ENCODE peak calls at places on chromosomes 1 and 21, in eight cellular contexts. One of them, this sample, is unnamed.

GRCh38 chr1:183198463-183198862 is 12.4 kb downstream of the LAMC2 start:
- DNase-seq in HTR-8/SVneo: peak
- DNase-seq in effector CD4-positive, alpha-beta T cell: no peak
- DNase-seq in activated naive CD4-positive, alpha-beta T cell treated with Interleukin-2 at 50 U/mL for 16 hours: no peak
- DNase-seq in GM03348: no peak
- DNase-seq in foreskin fibroblast: peak
- DNase-seq in astrocyte of the spinal cord: peak
- DNase-seq in astrocyte of the cerebellum: peak
- DNase-seq in this sample: peak

GRCh38 chr1:231853588-231854207 is 227.1 kb downstream of the DISC1 start:
- DNase-seq in HTR-8/SVneo: no peak
- DNase-seq in effector CD4-positive, alpha-beta T cell: no peak
- DNase-seq in activated naive CD4-positive, alpha-beta T cell treated with Interleukin-2 at 50 U/mL for 16 hours: no peak
- DNase-seq in GM03348: no peak
- DNase-seq in foreskin fibroblast: no peak
- DNase-seq in astrocyte of the spinal cord: no peak
- DNase-seq in astrocyte of the cerebellum: no peak
- DNase-seq in this sample: no peak

GRCh38 chr1:78035121-78035520 is 10.6 kb upstream of the GIPC2 start:
- DNase-seq in HTR-8/SVneo: no peak
- DNase-seq in effector CD4-positive, alpha-beta T cell: no peak
- DNase-seq in activated naive CD4-positive, alpha-beta T cell treated with Interleukin-2 at 50 U/mL for 16 hours: no peak
- DNase-seq in GM03348: peak
- DNase-seq in foreskin fibroblast: peak
- DNase-seq in astrocyte of the spinal cord: no peak
- DNase-seq in astrocyte of the cerebellum: no peak
- DNase-seq in this sample: no peak

GRCh38 chr1:102262994-102263393 is 266.3 kb upstream of the OLFM3 start:
- DNase-seq in HTR-8/SVneo: no peak
- DNase-seq in effector CD4-positive, alpha-beta T cell: no peak
- DNase-seq in activated naive CD4-positive, alpha-beta T cell treated with Interleukin-2 at 50 U/mL for 16 hours: no peak
- DNase-seq in GM03348: no peak
- DNase-seq in foreskin fibroblast: no peak
- DNase-seq in astrocyte of the spinal cord: no peak
- DNase-seq in astrocyte of the cerebellum: no peak
- DNase-seq in this sample: no peak

GRCh38 chr1:29271724-29272123 is 35.4 kb downstream of the PTPRU start:
- DNase-seq in HTR-8/SVneo: peak
- DNase-seq in effector CD4-positive, alpha-beta T cell: no peak
- DNase-seq in activated naive CD4-positive, alpha-beta T cell treated with Interleukin-2 at 50 U/mL for 16 hours: no peak
- DNase-seq in GM03348: peak
- DNase-seq in foreskin fibroblast: peak
- DNase-seq in astrocyte of the spinal cord: peak
- DNase-seq in astrocyte of the cerebellum: peak
- DNase-seq in this sample: peak

GRCh38 chr1:98388431-98388830 is 273.1 kb upstream of the SNX7 start:
- DNase-seq in HTR-8/SVneo: peak
- DNase-seq in effector CD4-positive, alpha-beta T cell: no peak
- DNase-seq in activated naive CD4-positive, alpha-beta T cell treated with Interleukin-2 at 50 U/mL for 16 hours: no peak
- DNase-seq in GM03348: peak
- DNase-seq in foreskin fibroblast: peak
- DNase-seq in astrocyte of the spinal cord: peak
- DNase-seq in astrocyte of the cerebellum: peak
- DNase-seq in this sample: peak

GRCh38 chr1:3467096-3468036 is 12.9 kb downstream of the ARHGEF16 start:
- DNase-seq in HTR-8/SVneo: no peak
- DNase-seq in effector CD4-positive, alpha-beta T cell: no peak
- DNase-seq in activated naive CD4-positive, alpha-beta T cell treated with Interleukin-2 at 50 U/mL for 16 hours: no peak
- DNase-seq in GM03348: no peak
- DNase-seq in foreskin fibroblast: no peak
- DNase-seq in astrocyte of the spinal cord: no peak
- DNase-seq in astrocyte of the cerebellum: no peak
- DNase-seq in this sample: no peak

GRCh38 chr1:187396226-187396625 is 567.5 kb downstream of the PLA2G4A start:
- DNase-seq in HTR-8/SVneo: peak
- DNase-seq in effector CD4-positive, alpha-beta T cell: no peak
- DNase-seq in activated naive CD4-positive, alpha-beta T cell treated with Interleukin-2 at 50 U/mL for 16 hours: no peak
- DNase-seq in GM03348: no peak
- DNase-seq in foreskin fibroblast: no peak
- DNase-seq in astrocyte of the spinal cord: peak
- DNase-seq in astrocyte of the cerebellum: peak
- DNase-seq in this sample: peak

GRCh38 chr1:195946500-195946899 is 661.7 kb downstream of the KCNT2 start:
- DNase-seq in HTR-8/SVneo: no peak
- DNase-seq in effector CD4-positive, alpha-beta T cell: no peak
- DNase-seq in activated naive CD4-positive, alpha-beta T cell treated with Interleukin-2 at 50 U/mL for 16 hours: no peak
- DNase-seq in GM03348: no peak
- DNase-seq in foreskin fibroblast: no peak
- DNase-seq in astrocyte of the spinal cord: no peak
- DNase-seq in astrocyte of the cerebellum: no peak
- DNase-seq in this sample: no peak

GRCh38 chr1:189125694-189126093 is 1352.0 kb downstream of the BRINP3 start:
- DNase-seq in HTR-8/SVneo: no peak
- DNase-seq in effector CD4-positive, alpha-beta T cell: no peak
- DNase-seq in activated naive CD4-positive, alpha-beta T cell treated with Interleukin-2 at 50 U/mL for 16 hours: no peak
- DNase-seq in GM03348: no peak
- DNase-seq in foreskin fibroblast: no peak
- DNase-seq in astrocyte of the spinal cord: no peak
- DNase-seq in astrocyte of the cerebellum: no peak
- DNase-seq in this sample: no peak

GRCh38 chr1:243286409-243287127 is 30.7 kb downstream of the SDCCAG8 start:
- DNase-seq in HTR-8/SVneo: no peak
- DNase-seq in effector CD4-positive, alpha-beta T cell: no peak
- DNase-seq in activated naive CD4-positive, alpha-beta T cell treated with Interleukin-2 at 50 U/mL for 16 hours: no peak
- DNase-seq in GM03348: peak
- DNase-seq in foreskin fibroblast: peak
- DNase-seq in astrocyte of the spinal cord: peak
- DNase-seq in astrocyte of the cerebellum: no peak
- DNase-seq in this sample: no peak

GRCh38 chr1:167522246-167522645 is 3.9 kb upstream of the CD247 start:
- DNase-seq in HTR-8/SVneo: no peak
- DNase-seq in effector CD4-positive, alpha-beta T cell: no peak
- DNase-seq in activated naive CD4-positive, alpha-beta T cell treated with Interleukin-2 at 50 U/mL for 16 hours: no peak
- DNase-seq in GM03348: no peak
- DNase-seq in foreskin fibroblast: no peak
- DNase-seq in astrocyte of the spinal cord: peak
- DNase-seq in astrocyte of the cerebellum: no peak
- DNase-seq in this sample: peak

GRCh38 chr1:1189071-1189470 is 15.4 kb downstream of the TTLL10 start:
- DNase-seq in HTR-8/SVneo: no peak
- DNase-seq in effector CD4-positive, alpha-beta T cell: no peak
- DNase-seq in activated naive CD4-positive, alpha-beta T cell treated with Interleukin-2 at 50 U/mL for 16 hours: no peak
- DNase-seq in GM03348: no peak
- DNase-seq in foreskin fibroblast: no peak
- DNase-seq in astrocyte of the spinal cord: no peak
- DNase-seq in astrocyte of the cerebellum: no peak
- DNase-seq in this sample: no peak

GRCh38 chr1:198253668-198254067 is 96.9 kb downstream of the NEK7 start:
- DNase-seq in HTR-8/SVneo: peak
- DNase-seq in effector CD4-positive, alpha-beta T cell: no peak
- DNase-seq in activated naive CD4-positive, alpha-beta T cell treated with Interleukin-2 at 50 U/mL for 16 hours: no peak
- DNase-seq in GM03348: no peak
- DNase-seq in foreskin fibroblast: peak
- DNase-seq in astrocyte of the spinal cord: peak
- DNase-seq in astrocyte of the cerebellum: no peak
- DNase-seq in this sample: peak

GRCh38 chr1:116290920-116291465 is 82.1 kb upstream of the ATP1A1 start:
- DNase-seq in HTR-8/SVneo: no peak
- DNase-seq in effector CD4-positive, alpha-beta T cell: no peak
- DNase-seq in activated naive CD4-positive, alpha-beta T cell treated with Interleukin-2 at 50 U/mL for 16 hours: no peak
- DNase-seq in GM03348: no peak
- DNase-seq in foreskin fibroblast: no peak
- DNase-seq in astrocyte of the spinal cord: no peak
- DNase-seq in astrocyte of the cerebellum: no peak
- DNase-seq in this sample: no peak

GRCh38 chr1:193111641-193112090 is 6.5 kb upstream of the GLRX2 start:
- DNase-seq in HTR-8/SVneo: no peak
- DNase-seq in effector CD4-positive, alpha-beta T cell: no peak
- DNase-seq in activated naive CD4-positive, alpha-beta T cell treated with Interleukin-2 at 50 U/mL for 16 hours: no peak
- DNase-seq in GM03348: peak
- DNase-seq in foreskin fibroblast: peak
- DNase-seq in astrocyte of the spinal cord: peak
- DNase-seq in astrocyte of the cerebellum: peak
- DNase-seq in this sample: peak

GRCh38 chr1:46180082-46180616 is 3.9 kb upstream of the P3R3URF start:
- DNase-seq in HTR-8/SVneo: no peak
- DNase-seq in effector CD4-positive, alpha-beta T cell: no peak
- DNase-seq in activated naive CD4-positive, alpha-beta T cell treated with Interleukin-2 at 50 U/mL for 16 hours: no peak
- DNase-seq in GM03348: no peak
- DNase-seq in foreskin fibroblast: peak
- DNase-seq in astrocyte of the spinal cord: peak
- DNase-seq in astrocyte of the cerebellum: no peak
- DNase-seq in this sample: no peak

GRCh38 chr1:165235777-165236285 is 120.7 kb downstream of the LMX1A start:
- DNase-seq in HTR-8/SVneo: no peak
- DNase-seq in effector CD4-positive, alpha-beta T cell: no peak
- DNase-seq in activated naive CD4-positive, alpha-beta T cell treated with Interleukin-2 at 50 U/mL for 16 hours: no peak
- DNase-seq in GM03348: peak
- DNase-seq in foreskin fibroblast: peak
- DNase-seq in astrocyte of the spinal cord: no peak
- DNase-seq in astrocyte of the cerebellum: no peak
- DNase-seq in this sample: no peak

GRCh38 chr1:232501174-232501573 is 128.8 kb downstream of the SIPA1L2 start:
- DNase-seq in HTR-8/SVneo: no peak
- DNase-seq in effector CD4-positive, alpha-beta T cell: no peak
- DNase-seq in activated naive CD4-positive, alpha-beta T cell treated with Interleukin-2 at 50 U/mL for 16 hours: no peak
- DNase-seq in GM03348: no peak
- DNase-seq in foreskin fibroblast: no peak
- DNase-seq in astrocyte of the spinal cord: no peak
- DNase-seq in astrocyte of the cerebellum: no peak
- DNase-seq in this sample: no peak

GRCh38 chr21:41446571-41446970 is 20.5 kb downstream of the MX1 start:
- DNase-seq in HTR-8/SVneo: peak
- DNase-seq in effector CD4-positive, alpha-beta T cell: no peak
- DNase-seq in activated naive CD4-positive, alpha-beta T cell treated with Interleukin-2 at 50 U/mL for 16 hours: no peak
- DNase-seq in GM03348: no peak
- DNase-seq in foreskin fibroblast: no peak
- DNase-seq in astrocyte of the spinal cord: no peak
- DNase-seq in astrocyte of the cerebellum: no peak
- DNase-seq in this sample: no peak

GRCh38 chr1:147109041-147109440 is 63.2 kb downstream of the PRKAB2 start:
- DNase-seq in HTR-8/SVneo: no peak
- DNase-seq in effector CD4-positive, alpha-beta T cell: no peak
- DNase-seq in activated naive CD4-positive, alpha-beta T cell treated with Interleukin-2 at 50 U/mL for 16 hours: no peak
- DNase-seq in GM03348: no peak
- DNase-seq in foreskin fibroblast: no peak
- DNase-seq in astrocyte of the spinal cord: no peak
- DNase-seq in astrocyte of the cerebellum: no peak
- DNase-seq in this sample: no peak

GRCh38 chr1:24707659-24708058 is 37.6 kb upstream of the CLIC4 start:
- DNase-seq in HTR-8/SVneo: no peak
- DNase-seq in effector CD4-positive, alpha-beta T cell: no peak
- DNase-seq in activated naive CD4-positive, alpha-beta T cell treated with Interleukin-2 at 50 U/mL for 16 hours: no peak
- DNase-seq in GM03348: peak
- DNase-seq in foreskin fibroblast: peak
- DNase-seq in astrocyte of the spinal cord: no peak
- DNase-seq in astrocyte of the cerebellum: no peak
- DNase-seq in this sample: peak

GRCh38 chr1:46020005-46020404 is 112.4 kb downstream of the PIK3R3 start:
- DNase-seq in HTR-8/SVneo: no peak
- DNase-seq in effector CD4-positive, alpha-beta T cell: no peak
- DNase-seq in activated naive CD4-positive, alpha-beta T cell treated with Interleukin-2 at 50 U/mL for 16 hours: no peak
- DNase-seq in GM03348: no peak
- DNase-seq in foreskin fibroblast: no peak
- DNase-seq in astrocyte of the spinal cord: no peak
- DNase-seq in astrocyte of the cerebellum: no peak
- DNase-seq in this sample: peak

GRCh38 chr1:216682694-216683243 is 40.5 kb downstream of the ESRRG start:
- DNase-seq in HTR-8/SVneo: no peak
- DNase-seq in effector CD4-positive, alpha-beta T cell: no peak
- DNase-seq in activated naive CD4-positive, alpha-beta T cell treated with Interleukin-2 at 50 U/mL for 16 hours: no peak
- DNase-seq in GM03348: no peak
- DNase-seq in foreskin fibroblast: no peak
- DNase-seq in astrocyte of the spinal cord: no peak
- DNase-seq in astrocyte of the cerebellum: no peak
- DNase-seq in this sample: no peak

GRCh38 chr21:36388835-36389234 is 3.6 kb downstream of the CHAF1B start:
- DNase-seq in HTR-8/SVneo: peak
- DNase-seq in effector CD4-positive, alpha-beta T cell: no peak
- DNase-seq in activated naive CD4-positive, alpha-beta T cell treated with Interleukin-2 at 50 U/mL for 16 hours: no peak
- DNase-seq in GM03348: peak
- DNase-seq in foreskin fibroblast: peak
- DNase-seq in astrocyte of the spinal cord: peak
- DNase-seq in astrocyte of the cerebellum: peak
- DNase-seq in this sample: peak

GRCh38 chr1:157304271-157304670 is 166.1 kb upstream of the ETV3 start:
- DNase-seq in HTR-8/SVneo: no peak
- DNase-seq in effector CD4-positive, alpha-beta T cell: no peak
- DNase-seq in activated naive CD4-positive, alpha-beta T cell treated with Interleukin-2 at 50 U/mL for 16 hours: no peak
- DNase-seq in GM03348: no peak
- DNase-seq in foreskin fibroblast: no peak
- DNase-seq in astrocyte of the spinal cord: no peak
- DNase-seq in astrocyte of the cerebellum: no peak
- DNase-seq in this sample: no peak

GRCh38 chr1:185860876-185861275 is 126.7 kb downstream of the HMCN1 start:
- DNase-seq in HTR-8/SVneo: no peak
- DNase-seq in effector CD4-positive, alpha-beta T cell: no peak
- DNase-seq in activated naive CD4-positive, alpha-beta T cell treated with Interleukin-2 at 50 U/mL for 16 hours: no peak
- DNase-seq in GM03348: no peak
- DNase-seq in foreskin fibroblast: peak
- DNase-seq in astrocyte of the spinal cord: no peak
- DNase-seq in astrocyte of the cerebellum: no peak
- DNase-seq in this sample: no peak